ENCODE peak calls at places on chromosomes 11 and 22, in eight cellular contexts. One of them, this sample, is unnamed.

GRCh38 chr22:19879651-19879995 is 24.9 kb upstream of the GNB1L start:
- DNase-seq in pancreas: peak; percentile 21
- DNase-seq in adrenal gland: no peak
- DNase-seq in SK-N-SH: peak; percentile 30
- DNase-seq in HCT116: no peak
- DNase-seq in colonic mucosa: no peak
- DNase-seq in A549: no peak
- DNase-seq in fibroblast of lung: no peak
- DNase-seq in this sample: peak; percentile 12

GRCh38 chr11:44931466-44931865 is 19.2 kb downstream of the TP53I11 start:
- DNase-seq in pancreas: no peak
- DNase-seq in adrenal gland: no peak
- DNase-seq in SK-N-SH: no peak
- DNase-seq in HCT116: no peak
- DNase-seq in colonic mucosa: no peak
- DNase-seq in A549: no peak
- DNase-seq in fibroblast of lung: no peak
- DNase-seq in this sample: no peak

GRCh38 chr22:34998921-34999320 is 67.0 kb upstream of the ISX start:
- DNase-seq in pancreas: no peak
- DNase-seq in adrenal gland: no peak
- DNase-seq in SK-N-SH: no peak
- DNase-seq in HCT116: no peak
- DNase-seq in colonic mucosa: no peak
- DNase-seq in A549: no peak
- DNase-seq in fibroblast of lung: no peak
- DNase-seq in this sample: no peak

GRCh38 chr11:64564419-64564818 is 26.6 kb upstream of the SLC22A12 start:
- DNase-seq in pancreas: no peak
- DNase-seq in adrenal gland: no peak
- DNase-seq in SK-N-SH: no peak
- DNase-seq in HCT116: no peak
- DNase-seq in colonic mucosa: no peak
- DNase-seq in A549: no peak
- DNase-seq in fibroblast of lung: no peak
- DNase-seq in this sample: no peak

GRCh38 chr11:8253566-8253965 is 10.1 kb downstream of the LMO1 start:
- DNase-seq in pancreas: no peak
- DNase-seq in adrenal gland: peak; percentile 1
- DNase-seq in SK-N-SH: no peak
- DNase-seq in HCT116: no peak
- DNase-seq in colonic mucosa: no peak
- DNase-seq in A549: no peak
- DNase-seq in fibroblast of lung: no peak
- DNase-seq in this sample: no peak

GRCh38 chr11:65083134-65083833 is 556 bp downstream of the CDCA5 start:
- DNase-seq in pancreas: no peak
- DNase-seq in adrenal gland: no peak
- DNase-seq in SK-N-SH: peak; percentile 24
- DNase-seq in HCT116: no peak
- DNase-seq in colonic mucosa: no peak
- DNase-seq in A549: no peak
- DNase-seq in fibroblast of lung: no peak
- DNase-seq in this sample: no peak

GRCh38 chr11:128624269-128625170 is 37.2 kb upstream of the ETS1 start:
- DNase-seq in pancreas: peak; percentile 67
- DNase-seq in adrenal gland: no peak
- DNase-seq in SK-N-SH: no peak
- DNase-seq in HCT116: no peak
- DNase-seq in colonic mucosa: no peak
- DNase-seq in A549: no peak
- DNase-seq in fibroblast of lung: no peak
- DNase-seq in this sample: peak; percentile 61

GRCh38 chr11:64010783-64011182 is 24.5 kb downstream of the OTUB1 start:
- DNase-seq in pancreas: no peak
- DNase-seq in adrenal gland: no peak
- DNase-seq in SK-N-SH: no peak
- DNase-seq in HCT116: no peak
- DNase-seq in colonic mucosa: no peak
- DNase-seq in A549: no peak
- DNase-seq in fibroblast of lung: no peak
- DNase-seq in this sample: no peak

GRCh38 chr11:63745304-63746170 is 23.0 kb downstream of the ZFTA start:
- DNase-seq in pancreas: no peak
- DNase-seq in adrenal gland: no peak
- DNase-seq in SK-N-SH: no peak
- DNase-seq in HCT116: no peak
- DNase-seq in colonic mucosa: no peak
- DNase-seq in A549: no peak
- DNase-seq in fibroblast of lung: no peak
- DNase-seq in this sample: no peak

GRCh38 chr11:27968461-27968860 is 139.5 kb downstream of the KIF18A start:
- DNase-seq in pancreas: no peak
- DNase-seq in adrenal gland: no peak
- DNase-seq in SK-N-SH: no peak
- DNase-seq in HCT116: no peak
- DNase-seq in colonic mucosa: no peak
- DNase-seq in A549: no peak
- DNase-seq in fibroblast of lung: no peak
- DNase-seq in this sample: no peak

GRCh38 chr11:7600205-7600775 is 73.0 kb downstream of the CYB5R2 start:
- DNase-seq in pancreas: no peak
- DNase-seq in adrenal gland: peak; percentile 52
- DNase-seq in SK-N-SH: no peak
- DNase-seq in HCT116: peak; percentile 18
- DNase-seq in colonic mucosa: no peak
- DNase-seq in A549: peak; percentile 83
- DNase-seq in fibroblast of lung: peak; percentile 16
- DNase-seq in this sample: peak; percentile 75

GRCh38 chr11:10032991-10033390 is 261.0 kb downstream of the SBF2 start:
- DNase-seq in pancreas: no peak
- DNase-seq in adrenal gland: no peak
- DNase-seq in SK-N-SH: no peak
- DNase-seq in HCT116: no peak
- DNase-seq in colonic mucosa: no peak
- DNase-seq in A549: no peak
- DNase-seq in fibroblast of lung: peak; percentile 52
- DNase-seq in this sample: no peak

GRCh38 chr11:11028017-11028692 is 170.3 kb upstream of the ZBED5 start:
- DNase-seq in pancreas: peak; percentile 84
- DNase-seq in adrenal gland: peak; percentile 77
- DNase-seq in SK-N-SH: peak; percentile 27
- DNase-seq in HCT116: peak; percentile 47
- DNase-seq in colonic mucosa: peak; percentile 80
- DNase-seq in A549: peak; percentile 65
- DNase-seq in fibroblast of lung: peak; percentile 59
- DNase-seq in this sample: peak; percentile 67

GRCh38 chr11:112725636-112726035 is 235.6 kb upstream of the NCAM1 start:
- DNase-seq in pancreas: no peak
- DNase-seq in adrenal gland: no peak
- DNase-seq in SK-N-SH: no peak
- DNase-seq in HCT116: no peak
- DNase-seq in colonic mucosa: no peak
- DNase-seq in A549: no peak
- DNase-seq in fibroblast of lung: no peak
- DNase-seq in this sample: no peak

GRCh38 chr22:28344893-28345292 is 334.7 kb downstream of the TTC28 start:
- DNase-seq in pancreas: no peak
- DNase-seq in adrenal gland: no peak
- DNase-seq in SK-N-SH: no peak
- DNase-seq in HCT116: no peak
- DNase-seq in colonic mucosa: no peak
- DNase-seq in A549: no peak
- DNase-seq in fibroblast of lung: no peak
- DNase-seq in this sample: no peak

GRCh38 chr22:50563410-50564160 is 866 bp upstream of the SYCE3 start:
- DNase-seq in pancreas: peak; percentile 65
- DNase-seq in adrenal gland: no peak
- DNase-seq in SK-N-SH: peak; percentile 37
- DNase-seq in HCT116: no peak
- DNase-seq in colonic mucosa: no peak
- DNase-seq in A549: no peak
- DNase-seq in fibroblast of lung: no peak
- DNase-seq in this sample: no peak

GRCh38 chr11:17400048-17400775 is 11.8 kb upstream of the KCNJ11 start:
- DNase-seq in pancreas: no peak
- DNase-seq in adrenal gland: no peak
- DNase-seq in SK-N-SH: no peak
- DNase-seq in HCT116: no peak
- DNase-seq in colonic mucosa: no peak
- DNase-seq in A549: no peak
- DNase-seq in fibroblast of lung: no peak
- DNase-seq in this sample: no peak

GRCh38 chr11:117949062-117949461 is 19.9 kb upstream of the TMPRSS13 start:
- DNase-seq in pancreas: no peak
- DNase-seq in adrenal gland: no peak
- DNase-seq in SK-N-SH: no peak
- DNase-seq in HCT116: no peak
- DNase-seq in colonic mucosa: no peak
- DNase-seq in A549: no peak
- DNase-seq in fibroblast of lung: no peak
- DNase-seq in this sample: no peak

GRCh38 chr22:16586170-16586569 is 6.4 kb downstream of the CCT8L2 start:
- DNase-seq in pancreas: no peak
- DNase-seq in adrenal gland: no peak
- DNase-seq in SK-N-SH: no peak
- DNase-seq in HCT116: no peak
- DNase-seq in colonic mucosa: no peak
- DNase-seq in A549: no peak
- DNase-seq in fibroblast of lung: no peak
- DNase-seq in this sample: no peak

GRCh38 chr11:125724125-125724524 is 22.0 kb upstream of the PATE1 start:
- DNase-seq in pancreas: no peak
- DNase-seq in adrenal gland: no peak
- DNase-seq in SK-N-SH: no peak
- DNase-seq in HCT116: peak; percentile 12
- DNase-seq in colonic mucosa: no peak
- DNase-seq in A549: peak; percentile 30
- DNase-seq in fibroblast of lung: peak; percentile 30
- DNase-seq in this sample: no peak
- TF ChIP-seq CTCF in pancreas: no peak
- TF ChIP-seq CTCF in adrenal gland: no peak
- TF ChIP-seq CTCF in SK-N-SH: peak; percentile 52
- TF ChIP-seq CTCF in HCT116: peak; percentile 33
- TF ChIP-seq CTCF in colonic mucosa: no peak
- TF ChIP-seq CTCF in A549: peak; percentile 8
- TF ChIP-seq CTCF in fibroblast of lung: peak; percentile 21
- TF ChIP-seq CTCF in this sample: no peak

GRCh38 chr11:20032127-20032526 is 128.1 kb downstream of the DBX1 start:
- DNase-seq in pancreas: no peak
- DNase-seq in adrenal gland: no peak
- DNase-seq in SK-N-SH: no peak
- DNase-seq in HCT116: no peak
- DNase-seq in colonic mucosa: no peak
- DNase-seq in A549: no peak
- DNase-seq in fibroblast of lung: no peak
- DNase-seq in this sample: no peak
- H3K4me1 ChIP-seq in pancreas: peaks cover 24% of the 10 kb centered on the region
- H3K4me1 ChIP-seq in adrenal gland: no peaks in the 10 kb centered on the region
- H3K4me1 ChIP-seq in SK-N-SH: peaks cover 26% of the 10 kb centered on the region
- H3K4me1 ChIP-seq in HCT116: no peaks in the 10 kb centered on the region
- H3K4me1 ChIP-seq in colonic mucosa: no peaks in the 10 kb centered on the region
- H3K4me1 ChIP-seq in A549: peaks cover 75% of the 10 kb centered on the region
- H3K4me1 ChIP-seq in fibroblast of lung: peaks cover 20% of the 10 kb centered on the region
- H3K4me1 ChIP-seq in this sample: peaks cover 10% of the 10 kb centered on the region

GRCh38 chr11:95230054-95231034 is 658 bp downstream of the SESN3 start:
- DNase-seq in pancreas: peak; percentile 60
- DNase-seq in adrenal gland: peak; percentile 39
- DNase-seq in SK-N-SH: no peak
- DNase-seq in HCT116: no peak
- DNase-seq in colonic mucosa: peak; percentile 43
- DNase-seq in A549: no peak
- DNase-seq in fibroblast of lung: peak; percentile 15
- DNase-seq in this sample: peak; percentile 17
- H3K4me3 ChIP-seq in pancreas: peak overlapping the region; percentile 85
- H3K4me3 ChIP-seq in adrenal gland: peak overlapping the region; percentile 79
- H3K4me3 ChIP-seq in SK-N-SH: peak overlapping the region; percentile 91
- H3K4me3 ChIP-seq in HCT116: peak overlapping the region; percentile 34
- H3K4me3 ChIP-seq in colonic mucosa: peak overlapping the region; percentile 94
- H3K4me3 ChIP-seq in A549: peak overlapping the region; percentile 71
- H3K4me3 ChIP-seq in fibroblast of lung: peak overlapping the region; percentile 72
- H3K4me3 ChIP-seq in this sample: peak overlapping the region; percentile 83

DNA sequence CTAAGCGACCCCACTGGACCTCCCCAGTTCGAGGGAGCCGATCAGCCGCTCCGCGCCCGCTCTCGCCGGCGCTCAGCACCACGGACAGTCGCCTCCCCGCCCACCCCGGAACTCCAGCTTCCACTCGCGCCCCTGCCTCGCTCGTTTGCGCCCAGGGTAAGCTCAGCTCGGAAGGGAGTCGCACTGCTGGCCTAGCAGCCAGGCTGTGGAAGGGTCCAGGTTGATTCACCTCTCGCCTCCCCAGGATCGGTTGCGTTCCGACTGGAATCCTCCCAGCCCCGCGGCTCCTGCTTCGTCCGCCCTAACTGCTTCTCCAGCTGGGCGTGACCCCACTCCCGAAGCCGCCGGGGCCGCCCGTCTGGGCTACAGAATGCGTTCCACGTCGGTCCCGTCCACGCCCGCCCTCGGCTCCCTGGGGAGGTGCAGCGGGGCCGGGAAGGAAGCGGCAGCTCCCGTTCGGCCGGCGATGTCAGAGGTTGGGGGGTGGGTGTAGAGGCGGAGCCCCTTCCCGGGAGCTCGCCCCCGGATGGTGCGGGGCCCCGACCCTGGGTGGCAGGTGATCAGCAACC is 343 bp downstream of the SCN3B start:
- DNase-seq in pancreas: peak; percentile 81
- DNase-seq in adrenal gland: peak; percentile 46
- DNase-seq in SK-N-SH: peak; percentile 81
- DNase-seq in HCT116: no peak
- DNase-seq in colonic mucosa: peak; percentile 39
- DNase-seq in A549: peak; percentile 22
- DNase-seq in fibroblast of lung: peak; percentile 60
- DNase-seq in this sample: peak; percentile 58
- TF ChIP-seq CTCF in pancreas: no peak
- TF ChIP-seq CTCF in adrenal gland: no peak
- TF ChIP-seq CTCF in SK-N-SH: no peak
- TF ChIP-seq CTCF in HCT116: no peak
- TF ChIP-seq CTCF in colonic mucosa: no peak
- TF ChIP-seq CTCF in A549: no peak
- TF ChIP-seq CTCF in fibroblast of lung: no peak
- TF ChIP-seq CTCF in this sample: no peak

This sample was measured in psoas muscle.